ENCODE peak calls at places on chromosomes 13 and 19, in four cellular contexts. I, A, P and F are unnamed samples.

GRCh38 chr19:2569596-2570465 is 93.9 kb downstream of the GADD45B start:
- DNase-seq in I (no peak), A (no peak), P (no peak), F (no peak)

GRCh38 chr13:114097893-114098688 is 34.3 kb downstream of the RASA3 start:
- DNase-seq in P (no peak), I (peak; percentile 83), A (no peak), F (no peak)

GRCh38 chr13:100458673-100459072 is 129.9 kb downstream of the GGACT start:
- DNase-seq in A (no peak), P (no peak), I (no peak), F (no peak)

GRCh38 chr13:97274782-97275252 is 52.7 kb downstream of the MBNL2 start:
- DNase-seq in I (no peak), P (no peak), A (no peak), F (no peak)

GRCh38 chr13:87821512-87821911 is 150.3 kb downstream of the SLITRK5 start:
- DNase-seq in P (no peak), A (no peak), I (no peak), F (no peak)

GRCh38 chr13:99322297-99323103 is 15.3 kb upstream of the GPR183 start:
- DNase-seq in P (peak; percentile 20), A (peak; percentile 85), I (no peak), F (no peak)

GRCh38 chr13:113034451-113035208 is 65.6 kb downstream of the MCF2L start:
- DNase-seq in I (peak; percentile 57), A (no peak), P (peak; percentile 41), F (no peak)

GRCh38 chr13:44158741-44159632 is 214.6 kb upstream of the SERP2 start:
- DNase-seq in I (no peak), A (no peak), P (no peak), F (no peak)

GRCh38 chr13:31945202-31945978 is 86.2 kb upstream of the FRY start:
- DNase-seq in I (peak; percentile 27), A (no peak), P (no peak), F (no peak)

GRCh38 chr19:23817519-23817918 is 58.8 kb upstream of the ZNF681 start:
- DNase-seq in A (no peak), P (peak; percentile 22), I (peak; percentile 24), F (no peak)

GRCh38 chr13:111437417-111437816 is 117.0 kb downstream of the TEX29 start:
- DNase-seq in I (no peak), P (no peak), A (no peak), F (no peak)

GRCh38 chr19:46916971-46917370 is 56.2 kb downstream of the ARHGAP35 start:
- DNase-seq in A (peak; percentile 24), P (no peak), I (no peak), F (no peak)

GRCh38 chr19:46904114-46905060 is 43.6 kb downstream of the ARHGAP35 start:
- DNase-seq in P (no peak), A (no peak), I (peak; percentile 42), F (no peak)

GRCh38 chr19:8251025-8251472 is 41.9 kb downstream of the CERS4 start:
- DNase-seq in P (no peak), A (no peak), I (no peak), F (no peak)

GRCh38 chr13:51262501-51263211 is 40.5 kb downstream of the FAM124A start:
- DNase-seq in I (no peak), P (no peak), A (no peak), F (no peak)

GRCh38 chr13:22311734-22312404 is 641.0 kb downstream of the FGF9 start:
- DNase-seq in A (no peak), P (no peak), I (no peak), F (no peak)

GRCh38 chr13:48400820-48401219 is 12.1 kb downstream of the LPAR6 start:
- DNase-seq in A (peak; percentile 25), I (no peak), P (no peak), F (no peak)

GRCh38 chr19:55179570-55180484 is at the start of gene SYT5:
- DNase-seq in I (peak; percentile 86), A (no peak), P (peak; percentile 93), F (peak; percentile 90)

GRCh38 chr13:91401916-91402315 is 3.5 kb downstream of the GPC5 start:
- DNase-seq in P (no peak), I (no peak), A (no peak), F (no peak)

GRCh38 chr13:91270031-91270430 is 77.5 kb upstream of the MIR17HG start:
- DNase-seq in I (no peak), A (no peak), P (no peak), F (no peak)

GRCh38 chr19:55642153-55643002 is 1.1 kb upstream of the ZNF581 start:
- DNase-seq in A (no peak), P (peak; percentile 28), I (peak; percentile 47), F (peak; percentile 61)

GRCh38 chr19:2221250-2221831 is 14.8 kb downstream of the PLEKHJ1 start:
- DNase-seq in P (no peak), I (peak; percentile 75), A (no peak), F (no peak)

GRCh38 chr13:36353001-36353400 is 6.8 kb upstream of the SPART start:
- DNase-seq in I (no peak), P (no peak), A (no peak), F (no peak)

GRCh38 chr13:102799544-102800144 is 725 bp downstream of the BIVM start:
- DNase-seq in P (peak; percentile 37), A (no peak), I (peak; percentile 75), F (no peak)

GRCh38 chr13:20968745-20969144 is 66.2 kb upstream of the XPO4 start:
- DNase-seq in P (no peak), I (no peak), A (peak; percentile 7), F (no peak)

GRCh38 chr13:95536629-95537241 is 15.8 kb upstream of the CLDN10 start:
- DNase-seq in A (no peak), I (no peak), P (no peak), F (no peak)

GRCh38 chr13:27783111-27783510 is 9.2 kb upstream of the GSX1 start:
- DNase-seq in P (no peak), I (no peak), A (no peak), F (no peak)

GRCh38 chr19:9940778-9941177 is 4.5 kb upstream of the OLFM2 start:
- DNase-seq in I (no peak), P (no peak), A (no peak), F (no peak)

GRCh38 chr19:27672309-27673047 is 1540.5 kb downstream of the UQCRFS1 start:
- DNase-seq in I (no peak), A (no peak), P (no peak), F (no peak)

GRCh38 chr13:85864963-85865530 is 65.8 kb upstream of the SLITRK6 start:
- DNase-seq in A (no peak), I (peak; percentile 22), P (no peak), F (no peak)

GRCh38 chr13:113924184-113924583 is 49.7 kb downstream of the C13orf46 start:
- DNase-seq in I (no peak), P (no peak), A (no peak), F (no peak)

GRCh38 chr19:13072206-13072898 is 30.3 kb downstream of the LYL1 start:
- DNase-seq in I (no peak), P (no peak), A (no peak), F (no peak)

GRCh38 chr19:18264428-18264827 is 9.8 kb downstream of the IQCN start:
- DNase-seq in P (no peak), A (no peak), I (no peak), F (no peak)

GRCh38 chr13:111232191-111232590 is 88.3 kb upstream of the TEX29 start:
- DNase-seq in A (no peak), I (no peak), P (no peak), F (no peak)

GRCh38 chr13:48431987-48432615 is 19.2 kb upstream of the LPAR6 start:
- DNase-seq in A (no peak), P (no peak), I (no peak), F (no peak)

GRCh38 chr19:39038098-39038497 is 5.7 kb upstream of the FBXO27 start:
- DNase-seq in A (no peak), P (peak; percentile 77), I (peak; percentile 71), F (no peak)

GRCh38 chr13:113151745-113152707 is 6.4 kb upstream of the PROZ start:
- DNase-seq in P (no peak), A (no peak), I (no peak), F (no peak)

GRCh38 chr13:24053505-24054251 is 106.8 kb upstream of the SPATA13 start:
- DNase-seq in A (peak; percentile 17), I (peak; percentile 76), P (peak; percentile 22), F (peak; percentile 76)

GRCh38 chr19:6718111-6718740 is 2.2 kb downstream of the C3 start:
- DNase-seq in P (peak; percentile 24), I (no peak), A (no peak), F (no peak)

GRCh38 chr13:98576215-98576945 is 527 bp downstream of the STK24 start:
- DNase-seq in P (peak; percentile 33), I (peak; percentile 80), A (no peak), F (no peak)

GRCh38 chr19:43470288-43470687 is 4.9 kb upstream of the LYPD3 start:
- DNase-seq in A (no peak), P (no peak), I (peak; percentile 42), F (no peak)
- TF ChIP-seq NRF1 in A (no peak), P (no peak), I (no peak), F (no peak)

GRCh38 chr19:52110780-52111179 is 15.2 kb upstream of the ZNF841 start:
- DNase-seq in A (no peak), I (no peak), P (no peak), F (no peak)
- TF ChIP-seq GABPA in A (no peak), I (no peak), P (no peak), F (no peak)

GRCh38 chr19:50204811-50205675 is 1.6 kb downstream of the MYH14 start:
- DNase-seq in I (peak; percentile 33), A (no peak), P (peak; percentile 81), F (peak; percentile 93)
- TF ChIP-seq NRF1 in I (no peak), A (no peak), P (peak; percentile 16), F (no peak)

GRCh38 chr19:15093001-15093400 is 11.0 kb downstream of the OR1I1 start:
- DNase-seq in I (no peak), A (no peak), P (no peak), F (no peak)

GRCh38 chr19:15087182-15087581 is 5.2 kb downstream of the OR1I1 start:
- DNase-seq in A (no peak), I (no peak), P (no peak), F (no peak)

GRCh38 chr19:15096223-15096622 is 11.0 kb upstream of the SYDE1 start:
- DNase-seq in I (no peak), A (no peak), P (no peak), F (no peak)

GRCh38 chr19:15091918-15092753 is 10.1 kb downstream of the OR1I1 start:
- DNase-seq in I (peak; percentile 50), P (peak; percentile 53), A (no peak), F (no peak)
- TF ChIP-seq GABPA in I (no peak), P (no peak), A (no peak), F (no peak)

GRCh38 chr19:40612831-40613668 is 11.9 kb downstream of the LTBP4 start:
- DNase-seq in I (peak; percentile 71), A (no peak), P (peak; percentile 89), F (no peak)
- TF ChIP-seq NRF1 in I (no peak), A (no peak), P (no peak), F (peak; percentile 33)

GRCh38 chr19:16914421-16914820 is 25.6 kb downstream of the F2RL3 start:
- DNase-seq in I (no peak), P (no peak), A (no peak), F (peak; percentile 31)

GRCh38 chr19:16917401-16917800 is 28.6 kb downstream of the F2RL3 start:
- DNase-seq in A (no peak), P (no peak), I (no peak), F (no peak)

GRCh38 chr19:16915734-16916133 is 26.9 kb downstream of the F2RL3 start:
- DNase-seq in A (no peak), P (no peak), I (no peak), F (no peak)

GRCh38 chr19:16912780-16913179 is 24.0 kb downstream of the F2RL3 start:
- DNase-seq in P (no peak), A (no peak), I (no peak), F (no peak)

GRCh38 chr19:16915135-16915534 is 26.3 kb downstream of the F2RL3 start:
- DNase-seq in A (no peak), I (no peak), P (no peak), F (no peak)
- TF ChIP-seq GABPA in A (no peak), I (no peak), P (no peak), F (no peak)